ENCODE peak calls at places on chromosome 12, in five cellular contexts. C, D, L, X and Z are unnamed samples.

GRCh38 chr12:74780458-74781241 is 243.0 kb downstream of the ATXN7L3B start:
- DNase-seq in L (no peak), X (peak), D (peak), C (no peak), Z (no peak)

GRCh38 chr12:110403146-110403974 is at the start of gene ANAPC7:
- DNase-seq in C (peak), X (peak), L (peak), D (peak), Z (peak)

GRCh38 chr12:128661216-128661550 is 162.6 kb downstream of the SLC15A4 start:
- DNase-seq in X (no peak), C (no peak), L (no peak), D (no peak), Z (no peak)

GRCh38 chr12:44774815-44775411 is 101.2 kb downstream of the NELL2 start:
- DNase-seq in D (peak), C (no peak), X (peak), L (peak), Z (peak)

GRCh38 chr12:70756118-70756517 is 118.9 kb upstream of the PTPRB start:
- DNase-seq in X (peak), L (no peak), D (peak), C (no peak), Z (no peak)

GRCh38 chr12:96120359-96121100 is 73.6 kb upstream of the ELK3 start:
- DNase-seq in D (no peak), L (no peak), X (no peak), C (no peak), Z (peak)

GRCh38 chr12:47740536-47741339 is 15.4 kb upstream of the ENDOU start:
- DNase-seq in L (no peak), D (no peak), C (no peak), X (no peak), Z (no peak)

GRCh38 chr12:41965996-41966395 is 178.7 kb downstream of the GXYLT1 start:
- DNase-seq in C (no peak), L (no peak), X (no peak), D (no peak), Z (no peak)

GRCh38 chr12:7205091-7205490 is 15.6 kb downstream of the PEX5 start:
- DNase-seq in X (no peak), L (no peak), C (no peak), D (no peak), Z (no peak)

GRCh38 chr12:95548539-95549391 is 2.5 kb downstream of the USP44 start:
- DNase-seq in D (peak), L (peak), C (peak), X (no peak), Z (peak)

GRCh38 chr12:89862511-89863331 is 154.1 kb upstream of the ATP2B1 start:
- DNase-seq in C (peak), X (no peak), L (peak), D (peak), Z (peak)

GRCh38 chr12:56947633-56948535 is 9.5 kb downstream of the RDH16 start:
- DNase-seq in C (no peak), X (peak), D (no peak), L (no peak), Z (no peak)

GRCh38 chr12:120997448-120997847 is 18.8 kb downstream of the C12orf43 start:
- DNase-seq in D (no peak), C (no peak), L (no peak), X (no peak), Z (no peak)

GRCh38 chr12:2118061-2118460 is 65.3 kb downstream of the CACNA1C start:
- DNase-seq in X (no peak), D (no peak), C (no peak), L (no peak), Z (no peak)

GRCh38 chr12:57517187-57517586 is 3.1 kb downstream of the DDIT3 start:
- DNase-seq in X (peak), L (no peak), D (peak), C (no peak), Z (no peak)